ENCODE peak calls at places on chromosomes 6 and 20, in four cellular contexts. V, F, A and T are unnamed samples.

GRCh38 chr20:47878601-47879004 is 93.3 kb upstream of the SULF2 start:
- DNase-seq in A (no peak), V (peak), F (peak), T (no peak)

GRCh38 chr20:44135811-44136204 is 51.2 kb downstream of the JPH2 start:
- DNase-seq in F (no peak), V (no peak), A (no peak), T (no peak)

GRCh38 chr6:90135672-90136071 is 161.0 kb downstream of the BACH2 start:
- DNase-seq in V (peak), F (peak), A (no peak), T (peak)

GRCh38 chr20:40770564-40771307 is 81.7 kb upstream of the MAFB start:
- DNase-seq in F (no peak), A (no peak), V (no peak), T (no peak)

GRCh38 chr6:82955841-82956240 is 109.8 kb downstream of the UBE3D start:
- DNase-seq in A (no peak), F (no peak), V (peak), T (peak)

GRCh38 chr20:61888101-61888865 is 177.4 kb downstream of the TAF4 start:
- DNase-seq in A (no peak), F (no peak), V (no peak), T (no peak)

GRCh38 chr20:47195573-47195972 is 160.9 kb downstream of the ZMYND8 start:
- DNase-seq in V (no peak), A (no peak), F (no peak), T (no peak)

GRCh38 chr6:17908831-17909230 is 78.6 kb downstream of the KIF13A start:
- DNase-seq in V (no peak), A (no peak), F (no peak), T (no peak)

GRCh38 chr20:48877299-48877698 is 44.2 kb upstream of the ARFGEF2 start:
- DNase-seq in A (no peak), F (no peak), V (no peak), T (no peak)

GRCh38 chr6:79031821-79032590 is 46.0 kb downstream of the PHIP start:
- DNase-seq in V (peak), F (peak), A (no peak), T (peak)

GRCh38 chr6:112522600-112522999 is 175.5 kb downstream of the RFPL4B start:
- DNase-seq in V (peak), A (no peak), F (no peak), T (no peak)

GRCh38 chr20:20404546-20405092 is 36.7 kb downstream of the INSM1 start:
- DNase-seq in F (no peak), V (no peak), A (no peak), T (no peak)

GRCh38 chr6:30500421-30501069 is 11.2 kb downstream of the HLA-E start:
- DNase-seq in F (peak), A (no peak), V (peak), T (peak)

GRCh38 chr20:24253321-24253720 is 216.1 kb upstream of the SYNDIG1 start:
- DNase-seq in V (no peak), A (no peak), F (no peak), T (no peak)

GRCh38 chr20:23136893-23137745 is 51.0 kb upstream of the CD93 start:
- DNase-seq in V (no peak), A (no peak), F (no peak), T (no peak)

GRCh38 chr20:3661060-3661820 is 2.0 kb downstream of the GFRA4 start:
- DNase-seq in F (no peak), V (no peak), A (no peak), T (no peak)

GRCh38 chr6:11845664-11846577 is 67.3 kb upstream of the ADTRP start:
- DNase-seq in V (no peak), F (no peak), A (no peak), T (no peak)

GRCh38 chr20:47737923-47738322 is 47.4 kb downstream of the SULF2 start:
- DNase-seq in V (no peak), A (no peak), F (no peak), T (no peak)

GRCh38 chr6:89315199-89315598 is at the start of gene GABRR2:
- DNase-seq in V (no peak), A (no peak), F (no peak), T (no peak)

GRCh38 chr20:41011551-41012067 is 17.0 kb upstream of the TOP1 start:
- DNase-seq in V (no peak), A (no peak), F (no peak), T (no peak)

GRCh38 chr6:145548941-145549652 is 186.2 kb downstream of the EPM2A start:
- DNase-seq in V (no peak), F (no peak), A (no peak), T (no peak)

GRCh38 chr20:53914091-53914860 is 156.1 kb downstream of the BCAS1 start:
- DNase-seq in V (peak), A (no peak), F (peak), T (no peak)

GRCh38 chr6:166257911-166258318 is 50.3 kb downstream of the PRR18 start:
- DNase-seq in V (no peak), A (no peak), F (no peak), T (no peak)

GRCh38 chr20:24729896-24730605 is 219.0 kb upstream of the CST7 start:
- DNase-seq in F (no peak), V (no peak), A (no peak), T (no peak)

GRCh38 chr20:23397961-23398360 is 23.3 kb downstream of the NAPB start:
- DNase-seq in V (peak), F (peak), A (no peak), T (peak)

GRCh38 chr6:44099192-44099591 is 28.1 kb downstream of the MRPL14 start:
- DNase-seq in F (no peak), V (no peak), A (no peak), T (no peak)

GRCh38 chr6:44101832-44102231 is 25.4 kb downstream of the MRPL14 start:
- DNase-seq in A (no peak), F (no peak), V (no peak), T (no peak)

GRCh38 chr6:44097782-44098317 is 29.4 kb downstream of the MRPL14 start:
- DNase-seq in F (no peak), A (no peak), V (no peak), T (no peak)

GRCh38 chr6:44102527-44102926 is 24.7 kb downstream of the MRPL14 start:
- DNase-seq in F (no peak), V (no peak), A (no peak), T (no peak)

GRCh38 chr6:44100088-44100550 is 27.1 kb downstream of the MRPL14 start:
- DNase-seq in A (no peak), F (peak), V (peak), T (peak)
- TF ChIP-seq CTCF in A (peak), F (peak), V (peak), T (peak)

DNA sequence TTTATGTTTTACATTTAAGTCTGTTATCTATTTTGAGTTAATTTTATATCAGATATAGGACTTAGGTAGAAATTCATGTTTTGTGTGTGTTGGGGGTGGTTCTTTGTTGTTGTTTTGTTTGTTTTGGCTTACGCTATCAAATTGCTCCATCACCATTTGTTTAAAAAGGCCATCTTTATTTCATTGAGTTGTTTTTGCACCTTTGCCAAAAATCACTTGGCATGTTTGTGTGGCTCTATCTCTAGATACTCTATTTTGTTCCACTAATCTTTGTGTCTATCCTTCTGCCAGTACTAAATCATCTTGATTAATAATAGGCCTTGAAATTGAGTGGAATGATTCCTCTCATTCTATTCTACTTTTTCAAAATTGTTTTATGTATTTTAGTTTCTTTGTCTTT is 7.4 kb downstream of the CYP39A1 start:
- DNase-seq in V (no peak), F (no peak), A (no peak), T (no peak)
- H3K4me3 ChIP-seq in V (no peak), F (no peak), A (no peak), T (no peak)

GRCh38 chr6:158468666-158469065 is 91.2 kb upstream of the TMEM181 start:
- DNase-seq in V (peak), F (no peak), A (no peak), T (peak)
- TF ChIP-seq CTCF in V (no peak), F (no peak), A (peak), T (peak)

GRCh38 chr20:63212393-63212730 is 3.6 kb downstream of the YTHDF1 start:
- DNase-seq in A (no peak), F (no peak), V (no peak), T (no peak)

GRCh38 chr20:63215101-63216040 is 560 bp downstream of the YTHDF1 start:
- DNase-seq in A (no peak), V (peak), F (peak), T (peak)

GRCh38 chr20:63212792-63213191 is 3.1 kb downstream of the YTHDF1 start:
- DNase-seq in V (no peak), A (no peak), F (no peak), T (no peak)

GRCh38 chr20:63216041-63216848 is at the start of gene YTHDF1:
- DNase-seq in A (peak), V (peak), F (peak), T (peak)

GRCh38 chr20:63214514-63214913 is 1.4 kb downstream of the YTHDF1 start:
- DNase-seq in V (no peak), F (no peak), A (no peak), T (no peak)
- H3K4me3 ChIP-seq in V (peak), F (no peak), A (peak), T (peak)

DNA sequence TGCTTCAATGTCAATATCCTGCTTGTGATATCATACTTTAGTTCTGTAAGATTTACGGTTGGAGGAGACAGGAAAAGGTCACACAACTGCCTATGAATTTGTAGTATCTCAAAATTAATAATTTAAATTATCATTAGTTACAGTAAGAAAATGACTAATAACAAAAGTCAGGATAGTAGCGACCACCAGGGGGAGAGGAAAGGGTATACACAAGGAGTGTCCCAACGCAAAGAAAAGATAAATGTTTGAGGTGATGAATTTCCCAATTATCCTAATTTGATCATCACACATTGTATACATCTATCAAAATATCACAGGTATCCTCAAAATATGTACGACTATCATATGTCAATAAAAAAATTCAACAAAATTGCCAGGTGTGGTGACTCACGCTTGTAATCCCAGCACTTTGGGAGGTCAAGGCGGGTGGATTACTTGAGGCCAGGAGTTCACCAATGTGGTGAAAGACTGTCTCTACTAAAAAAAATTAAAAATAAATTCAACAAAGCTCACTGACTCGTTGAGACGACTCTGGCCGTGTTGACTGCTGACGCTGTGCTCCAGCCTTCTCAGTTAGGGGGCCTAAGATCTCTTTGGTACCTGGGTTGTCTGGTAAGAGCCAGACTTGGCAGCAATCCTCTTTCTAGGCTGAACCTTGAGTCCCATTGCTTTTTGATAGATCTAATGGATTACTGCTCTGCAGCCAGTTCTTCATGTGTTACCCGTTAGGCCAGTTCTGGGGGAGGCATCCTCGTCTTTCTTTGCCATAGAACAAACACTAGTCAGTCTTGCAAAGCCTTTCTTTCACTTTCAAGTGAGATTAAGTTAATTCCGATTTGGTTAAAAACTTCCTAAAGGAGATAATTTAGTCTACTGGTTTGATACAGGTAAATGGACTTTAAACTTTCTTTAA is 9.0 kb upstream of the OVOL2 start:
- DNase-seq in A (no peak), F (no peak), V (no peak), T (no peak)
- TF ChIP-seq CTCF in A (no peak), F (no peak), V (no peak), T (peak)

GRCh38 chr6:49300911-49301310 is 162.1 kb downstream of the MMUT start:
- DNase-seq in A (no peak), F (no peak), V (no peak), T (no peak)
- H3K4me3 ChIP-seq in A (no peak), F (no peak), V (no peak), T (no peak)

GRCh38 chr20:1206749-1207148 is 3.5 kb downstream of the C20orf202 start:
- DNase-seq in V (no peak), F (no peak), A (no peak), T (no peak)

GRCh38 chr20:1210501-1210900 is 7.2 kb downstream of the C20orf202 start:
- DNase-seq in V (peak), F (no peak), A (no peak), T (peak)

GRCh38 chr20:1207293-1207884 is 4.1 kb downstream of the C20orf202 start:
- DNase-seq in V (no peak), F (no peak), A (no peak), T (no peak)

GRCh38 chr20:1211954-1212497 is 8.8 kb downstream of the C20orf202 start:
- DNase-seq in F (no peak), V (no peak), A (no peak), T (no peak)

DNA sequence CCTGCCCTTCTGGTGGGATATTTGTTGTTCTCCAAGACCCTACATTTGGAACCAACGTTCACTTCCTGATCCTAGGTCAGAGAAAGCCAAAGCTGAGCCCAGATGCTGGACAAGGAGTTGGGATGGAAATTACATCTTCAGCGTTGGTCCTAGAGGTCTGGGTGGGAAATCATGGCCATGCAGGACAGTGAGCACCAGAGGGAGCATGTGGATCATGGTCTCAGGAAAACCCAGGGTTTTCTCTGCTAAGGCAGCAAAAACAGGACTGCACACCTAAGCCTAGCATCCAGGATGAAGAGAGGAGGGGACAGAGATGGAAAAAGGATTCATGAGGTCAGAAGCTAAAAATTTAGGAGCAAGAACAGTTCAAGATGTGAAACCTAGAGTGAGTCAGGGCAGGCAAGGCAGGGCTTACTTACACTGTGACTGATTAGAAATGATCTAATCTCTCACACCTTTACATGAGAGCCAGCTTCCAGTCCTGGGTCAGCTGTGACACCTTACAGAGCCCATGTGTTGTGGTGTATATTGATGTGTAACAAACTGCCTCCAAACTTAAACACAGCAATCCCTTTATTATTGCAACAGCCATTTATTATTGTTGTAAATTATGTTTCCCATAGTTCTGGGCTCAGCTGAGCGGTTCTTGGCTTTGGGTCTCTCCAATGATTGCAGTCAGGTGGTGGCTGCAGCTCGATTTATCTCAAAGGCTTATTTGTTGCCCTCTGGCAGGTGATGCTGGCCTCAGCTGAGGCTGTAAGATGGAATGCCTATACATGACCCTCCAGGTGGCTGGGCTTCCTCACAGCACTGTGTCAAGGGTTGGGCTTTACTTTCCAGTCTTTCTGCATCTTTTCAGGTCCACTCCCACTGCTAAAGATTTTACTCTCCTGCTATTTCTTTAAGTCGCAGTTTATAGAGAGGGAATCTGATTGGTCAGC is 6.5 kb downstream of the C20orf202 start:
- DNase-seq in F (no peak), V (peak), A (peak), T (peak)
- TF ChIP-seq CTCF in F (peak), V (peak), A (peak), T (peak)